ENCODE peak calls at places on chromosomes 3 and 15, in ten cellular contexts. L is stimulated activated CD8-positive, alpha-beta memory T cell treated with anti-CD3 and anti-CD28 coated beads, Interleukin-2, amount 100 ng/mL, for 1 hour; N is cardiac fibroblast; B is NCI-H2081; I is AG09309; X is NCI-H1092; J is GM03348; R is AML-193; P is mammary epithelial cell; Q is activated CD4-positive, alpha-beta T cell treated with anti-CD3 and anti-CD28 coated beads, Interleukin-2, amount 50 U/mL, for 1 hour. C is an unnamed sample.

GRCh38 chr3:154886437-154886836 is 193.7 kb upstream of the MME start:
- DNase-seq in X (no peak), N (peak; percentile 99), L (no peak), B (no peak), J (peak; percentile 86), P (peak; percentile 94), Q (no peak), I (peak; percentile 100), R (no peak), C (peak; percentile 15)

GRCh38 chr3:112304611-112305010 is 10.6 kb upstream of the SLC9C1 start:
- DNase-seq in R (no peak), L (no peak), J (no peak), X (no peak), Q (no peak), I (no peak), N (peak; percentile 29), B (no peak), P (no peak), C (peak; percentile 64)

GRCh38 chr15:34161329-34161953 is 48.5 kb downstream of the KATNBL1 start:
- DNase-seq in L (no peak), B (no peak), J (no peak), Q (no peak), X (no peak), N (peak; percentile 38), R (no peak), P (peak; percentile 41), I (no peak), C (no peak)

GRCh38 chr3:13282528-13282985 is 137.6 kb downstream of the NUP210 start:
- DNase-seq in P (no peak), R (no peak), X (no peak), J (no peak), B (peak; percentile 31), I (no peak), Q (no peak), L (no peak), N (no peak), C (no peak)

GRCh38 chr3:124094496-124094895 is 102.6 kb upstream of the ROPN1 start:
- DNase-seq in R (no peak), B (no peak), I (no peak), J (no peak), L (no peak), P (no peak), Q (no peak), N (peak; percentile 17), X (no peak), C (no peak)

GRCh38 chr3:72234394-72234793 is 449.4 kb upstream of the PROK2 start:
- DNase-seq in P (peak; percentile 28), L (no peak), I (peak; percentile 76), X (no peak), Q (no peak), B (no peak), R (no peak), J (peak; percentile 89), N (peak; percentile 70), C (no peak)

GRCh38 chr3:66822059-66823009 is 175.8 kb upstream of the KBTBD8 start:
- DNase-seq in L (peak; percentile 31), X (peak; percentile 45), I (no peak), N (peak; percentile 76), B (peak; percentile 27), P (peak; percentile 55), R (peak; percentile 53), J (peak; percentile 65), Q (peak; percentile 69), C (peak; percentile 75)

GRCh38 chr3:111903067-111903511 is 44.0 kb downstream of the PHLDB2 start:
- DNase-seq in B (no peak), P (peak; percentile 84), X (no peak), L (no peak), R (no peak), Q (no peak), I (no peak), N (peak; percentile 96), J (peak; percentile 64), C (no peak)

GRCh38 chr3:173770011-173770410 is 372.5 kb downstream of the NLGN1 start:
- DNase-seq in B (no peak), L (no peak), Q (no peak), X (no peak), J (peak; percentile 21), N (peak; percentile 43), P (no peak), I (peak; percentile 14), R (no peak), C (no peak)

GRCh38 chr3:683770-684169 is 409.1 kb upstream of the CNTN6 start:
- DNase-seq in L (no peak), J (no peak), Q (no peak), N (no peak), B (no peak), I (no peak), P (no peak), R (no peak), X (no peak), C (no peak)

GRCh38 chr3:173584093-173584833 is 186.7 kb downstream of the NLGN1 start:
- DNase-seq in P (no peak), L (no peak), N (peak; percentile 49), X (no peak), B (peak; percentile 88), J (peak; percentile 62), R (no peak), Q (no peak), I (no peak), C (peak; percentile 32)

GRCh38 chr15:59232476-59232875 is 25.8 kb downstream of the LDHAL6B start:
- DNase-seq in B (no peak), Q (no peak), L (no peak), R (no peak), P (peak; percentile 73), I (peak; percentile 67), N (peak; percentile 91), X (no peak), J (peak; percentile 82), C (no peak)

GRCh38 chr3:58119221-58119620 is 91.6 kb downstream of the DNASE1L3 start:
- DNase-seq in X (no peak), Q (no peak), R (no peak), L (no peak), I (no peak), B (no peak), P (no peak), N (no peak), J (no peak), C (no peak)

C was measured in SK-MEL-5.